ENCODE peak calls at places on chromosome X, in six cellular contexts. One of them, this sample, is unnamed.
A peak's percentile ranks its signal among the peaks of the same experiment; 100 is the strongest.

GRCh38 chrX:2774057-2774456 is 22.2 kb downstream of the XG start:
- DNase-seq in tibial nerve: no peak
- DNase-seq in breast epithelium: no peak
- DNase-seq in IMR-90: no peak
- DNase-seq in transverse colon: no peak
- DNase-seq in stomach: no peak
- DNase-seq in this sample: no peak

GRCh38 chrX:140733766-140734342 is 24.3 kb downstream of the LINC00632 start:
- DNase-seq in tibial nerve: no peak
- DNase-seq in breast epithelium: no peak
- DNase-seq in IMR-90: peak; percentile 57
- DNase-seq in transverse colon: no peak
- DNase-seq in stomach: no peak
- DNase-seq in this sample: no peak

GRCh38 chrX:74382613-74383012 is 38.7 kb upstream of the SLC16A2 start:
- DNase-seq in tibial nerve: peak; percentile 53
- DNase-seq in breast epithelium: peak; percentile 51
- DNase-seq in IMR-90: peak; percentile 66
- DNase-seq in transverse colon: peak; percentile 70
- DNase-seq in stomach: peak; percentile 74
- DNase-seq in this sample: peak; percentile 45

GRCh38 chrX:1389181-1389992 is 2.5 kb downstream of the SLC25A6 start:
- DNase-seq in tibial nerve: no peak
- DNase-seq in breast epithelium: peak; percentile 50
- DNase-seq in IMR-90: no peak
- DNase-seq in transverse colon: no peak
- DNase-seq in stomach: peak; percentile 24
- DNase-seq in this sample: peak; percentile 17

GRCh38 chrX:44915361-44915868 is 42.4 kb downstream of the KDM6A start:
- DNase-seq in tibial nerve: no peak
- DNase-seq in breast epithelium: no peak
- DNase-seq in IMR-90: peak; percentile 20
- DNase-seq in transverse colon: no peak
- DNase-seq in stomach: no peak
- DNase-seq in this sample: no peak

GRCh38 chrX:107272431-107272921 is 66.1 kb downstream of the DNAAF6 start:
- DNase-seq in tibial nerve: no peak
- DNase-seq in breast epithelium: no peak
- DNase-seq in IMR-90: no peak
- DNase-seq in transverse colon: no peak
- DNase-seq in stomach: no peak
- DNase-seq in this sample: no peak

GRCh38 chrX:7085879-7086278 is 61.6 kb upstream of the STS start:
- DNase-seq in tibial nerve: no peak
- DNase-seq in breast epithelium: no peak
- DNase-seq in IMR-90: no peak
- DNase-seq in transverse colon: no peak
- DNase-seq in stomach: no peak
- DNase-seq in this sample: no peak

GRCh38 chrX:21166302-21166982 is 207.8 kb upstream of the CNKSR2 start:
- DNase-seq in tibial nerve: no peak
- DNase-seq in breast epithelium: no peak
- DNase-seq in IMR-90: peak; percentile 25
- DNase-seq in transverse colon: no peak
- DNase-seq in stomach: no peak
- DNase-seq in this sample: no peak

GRCh38 chrX:70755850-70756249 is 152.7 kb downstream of the TEX11 start:
- DNase-seq in tibial nerve: no peak
- DNase-seq in breast epithelium: no peak
- DNase-seq in IMR-90: no peak
- DNase-seq in transverse colon: no peak
- DNase-seq in stomach: no peak
- DNase-seq in this sample: no peak

GRCh38 chrX:72714471-72714916 is 388 bp upstream of the PHKA1 start:
- DNase-seq in tibial nerve: peak; percentile 33
- DNase-seq in breast epithelium: peak; percentile 52
- DNase-seq in IMR-90: peak; percentile 62
- DNase-seq in transverse colon: peak; percentile 54
- DNase-seq in stomach: peak; percentile 68
- DNase-seq in this sample: peak; percentile 90

GRCh38 chrX:95071621-95072020 is 1397.6 kb downstream of the FAM133A start:
- DNase-seq in tibial nerve: no peak
- DNase-seq in breast epithelium: no peak
- DNase-seq in IMR-90: peak; percentile 2
- DNase-seq in transverse colon: no peak
- DNase-seq in stomach: no peak
- DNase-seq in this sample: no peak

GRCh38 chrX:42797646-42798045 is 19.7 kb upstream of the PPP1R2C start:
- DNase-seq in tibial nerve: no peak
- DNase-seq in breast epithelium: no peak
- DNase-seq in IMR-90: no peak
- DNase-seq in transverse colon: no peak
- DNase-seq in stomach: no peak
- DNase-seq in this sample: no peak

GRCh38 chrX:3697220-3697684 is 16.2 kb downstream of the PRKX start:
- DNase-seq in tibial nerve: no peak
- DNase-seq in breast epithelium: no peak
- DNase-seq in IMR-90: no peak
- DNase-seq in transverse colon: no peak
- DNase-seq in stomach: no peak
- DNase-seq in this sample: no peak

GRCh38 chrX:6210230-6210629 is 18.4 kb downstream of the NLGN4X start:
- DNase-seq in tibial nerve: no peak
- DNase-seq in breast epithelium: no peak
- DNase-seq in IMR-90: no peak
- DNase-seq in transverse colon: no peak
- DNase-seq in stomach: no peak
- DNase-seq in this sample: no peak

GRCh38 chrX:34401411-34401810 is 255.7 kb downstream of the TMEM47 start:
- DNase-seq in tibial nerve: no peak
- DNase-seq in breast epithelium: no peak
- DNase-seq in IMR-90: no peak
- DNase-seq in transverse colon: no peak
- DNase-seq in stomach: no peak
- DNase-seq in this sample: no peak

GRCh38 chrX:22748093-22748999 is 251.4 kb upstream of the DDX53 start:
- DNase-seq in tibial nerve: no peak
- DNase-seq in breast epithelium: no peak
- DNase-seq in IMR-90: peak; percentile 47
- DNase-seq in transverse colon: peak; percentile 35
- DNase-seq in stomach: peak; percentile 42
- DNase-seq in this sample: peak; percentile 11

GRCh38 chrX:50852524-50852923 is 38.5 kb upstream of the SHROOM4 start:
- DNase-seq in tibial nerve: no peak
- DNase-seq in breast epithelium: no peak
- DNase-seq in IMR-90: no peak
- DNase-seq in transverse colon: no peak
- DNase-seq in stomach: no peak
- DNase-seq in this sample: no peak

GRCh38 chrX:155755706-155756337 is 125.3 kb upstream of the VAMP7 start:
- DNase-seq in tibial nerve: no peak
- DNase-seq in breast epithelium: no peak
- DNase-seq in IMR-90: no peak
- DNase-seq in transverse colon: no peak
- DNase-seq in stomach: no peak
- DNase-seq in this sample: peak; percentile 26

GRCh38 chrX:111615227-111615626 is 65.7 kb upstream of the ALG13 start:
- DNase-seq in tibial nerve: no peak
- DNase-seq in breast epithelium: no peak
- DNase-seq in IMR-90: no peak
- DNase-seq in transverse colon: no peak
- DNase-seq in stomach: no peak
- DNase-seq in this sample: no peak

GRCh38 chrX:97531824-97532223 is 648.1 kb downstream of the RPA4 start:
- DNase-seq in tibial nerve: no peak
- DNase-seq in breast epithelium: no peak
- DNase-seq in IMR-90: no peak
- DNase-seq in transverse colon: no peak
- DNase-seq in stomach: no peak
- DNase-seq in this sample: no peak

GRCh38 chrX:49199906-49200771 is at the start of gene SYP:
- DNase-seq in tibial nerve: peak; percentile 73
- DNase-seq in breast epithelium: peak; percentile 88
- DNase-seq in IMR-90: peak; percentile 82
- DNase-seq in transverse colon: peak; percentile 91
- DNase-seq in stomach: peak; percentile 91
- DNase-seq in this sample: peak; percentile 82
- H3K27ac ChIP-seq in tibial nerve: no peak within 1 kb of the TSS
- H3K27ac ChIP-seq in breast epithelium: peak within 1 kb of the TSS; percentile 64
- H3K27ac ChIP-seq in IMR-90: no peak within 1 kb of the TSS
- H3K27ac ChIP-seq in transverse colon: peak within 1 kb of the TSS; percentile 67
- H3K27ac ChIP-seq in stomach: no peak within 1 kb of the TSS
- H3K27ac ChIP-seq in this sample: peak within 1 kb of the TSS; percentile 44

DNA sequence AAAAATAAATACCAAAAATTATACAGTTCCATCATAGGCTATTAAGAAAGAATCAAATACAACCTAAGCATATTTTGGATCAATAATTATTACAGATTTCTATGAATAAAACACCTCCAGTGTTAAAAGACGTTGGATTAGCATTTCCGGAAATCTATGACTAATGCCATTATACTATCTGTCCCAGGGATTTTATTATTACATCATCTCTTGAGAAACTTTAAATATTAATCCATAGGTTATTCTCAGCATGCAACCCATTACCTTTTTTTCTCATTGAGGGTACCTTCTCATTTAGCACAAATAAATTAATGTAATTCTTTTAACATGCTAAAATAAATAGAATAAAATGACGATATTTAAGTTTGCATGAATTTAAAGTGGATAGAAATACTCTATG is 44.6 kb downstream of the CXorf58 start:
- DNase-seq in tibial nerve: no peak
- DNase-seq in breast epithelium: no peak
- DNase-seq in IMR-90: no peak
- DNase-seq in transverse colon: no peak
- DNase-seq in stomach: no peak
- DNase-seq in this sample: no peak
- TF ChIP-seq POLR2A in tibial nerve: no peak
- TF ChIP-seq POLR2A in breast epithelium: no peak
- TF ChIP-seq POLR2A in IMR-90: no peak
- TF ChIP-seq POLR2A in transverse colon: no peak
- TF ChIP-seq POLR2A in stomach: no peak
- TF ChIP-seq POLR2A in this sample: no peak

GRCh38 chrX:150086371-150086770 is 148.1 kb upstream of the EOLA2 start:
- DNase-seq in tibial nerve: no peak
- DNase-seq in breast epithelium: no peak
- DNase-seq in IMR-90: no peak
- DNase-seq in transverse colon: no peak
- DNase-seq in stomach: no peak
- DNase-seq in this sample: no peak
- H3K27ac ChIP-seq in tibial nerve: no peak overlapping the region
- H3K27ac ChIP-seq in breast epithelium: no peak overlapping the region
- H3K27ac ChIP-seq in IMR-90: peak overlapping the region; percentile 50
- H3K27ac ChIP-seq in transverse colon: no peak overlapping the region
- H3K27ac ChIP-seq in stomach: no peak overlapping the region
- H3K27ac ChIP-seq in this sample: no peak overlapping the region

GRCh38 chrX:112841114-112841819 is 636 bp upstream of the AMOT start:
- DNase-seq in tibial nerve: peak; percentile 61
- DNase-seq in breast epithelium: peak; percentile 65
- DNase-seq in IMR-90: peak; percentile 87
- DNase-seq in transverse colon: peak; percentile 88
- DNase-seq in stomach: peak; percentile 83
- DNase-seq in this sample: peak; percentile 83

GRCh38 chrX:112837531-112837930 is 3.1 kb downstream of the AMOT start:
- DNase-seq in tibial nerve: no peak
- DNase-seq in breast epithelium: no peak
- DNase-seq in IMR-90: no peak
- DNase-seq in transverse colon: no peak
- DNase-seq in stomach: no peak
- DNase-seq in this sample: no peak

GRCh38 chrX:112841820-112842157 is 1.2 kb upstream of the AMOT start:
- DNase-seq in tibial nerve: no peak
- DNase-seq in breast epithelium: no peak
- DNase-seq in IMR-90: no peak
- DNase-seq in transverse colon: no peak
- DNase-seq in stomach: no peak
- DNase-seq in this sample: no peak

GRCh38 chrX:112839856-112840255 is 775 bp downstream of the AMOT start:
- DNase-seq in tibial nerve: no peak
- DNase-seq in breast epithelium: no peak
- DNase-seq in IMR-90: no peak
- DNase-seq in transverse colon: no peak
- DNase-seq in stomach: no peak
- DNase-seq in this sample: no peak

GRCh38 chrX:112840382-112841113 is at the start of gene AMOT:
- DNase-seq in tibial nerve: peak; percentile 54
- DNase-seq in breast epithelium: peak; percentile 68
- DNase-seq in IMR-90: peak; percentile 60
- DNase-seq in transverse colon: peak; percentile 82
- DNase-seq in stomach: peak; percentile 71
- DNase-seq in this sample: peak; percentile 69
- TF ChIP-seq POLR2A in tibial nerve: peak; percentile 45
- TF ChIP-seq POLR2A in breast epithelium: no peak
- TF ChIP-seq POLR2A in IMR-90: no peak
- TF ChIP-seq POLR2A in transverse colon: no peak
- TF ChIP-seq POLR2A in stomach: no peak
- TF ChIP-seq POLR2A in this sample: peak; percentile 56

GRCh38 chrX:40155617-40156471 is 58.1 kb upstream of the BCOR start:
- DNase-seq in tibial nerve: no peak
- DNase-seq in breast epithelium: no peak
- DNase-seq in IMR-90: no peak
- DNase-seq in transverse colon: no peak
- DNase-seq in stomach: no peak
- DNase-seq in this sample: no peak
- H3K27ac ChIP-seq in tibial nerve: no peak overlapping the region
- H3K27ac ChIP-seq in breast epithelium: peak overlapping the region; percentile 67
- H3K27ac ChIP-seq in IMR-90: no peak overlapping the region
- H3K27ac ChIP-seq in transverse colon: peak overlapping the region; percentile 80
- H3K27ac ChIP-seq in stomach: peak overlapping the region; percentile 37
- H3K27ac ChIP-seq in this sample: peak overlapping the region; percentile 86

GRCh38 chrX:38807873-38808272 is 6.6 kb downstream of the MID1IP1 start:
- DNase-seq in tibial nerve: no peak
- DNase-seq in breast epithelium: no peak
- DNase-seq in IMR-90: no peak
- DNase-seq in transverse colon: no peak
- DNase-seq in stomach: no peak
- DNase-seq in this sample: no peak

GRCh38 chrX:38804481-38805293 is 3.4 kb downstream of the MID1IP1 start:
- DNase-seq in tibial nerve: no peak
- DNase-seq in breast epithelium: peak; percentile 49
- DNase-seq in IMR-90: no peak
- DNase-seq in transverse colon: peak; percentile 23
- DNase-seq in stomach: peak; percentile 52
- DNase-seq in this sample: no peak

GRCh38 chrX:38805294-38806053 is 4.2 kb downstream of the MID1IP1 start:
- DNase-seq in tibial nerve: peak; percentile 44
- DNase-seq in breast epithelium: peak; percentile 63
- DNase-seq in IMR-90: peak; percentile 75
- DNase-seq in transverse colon: peak; percentile 71
- DNase-seq in stomach: peak; percentile 74
- DNase-seq in this sample: peak; percentile 75

GRCh38 chrX:38806054-38806389 is 4.8 kb downstream of the MID1IP1 start:
- DNase-seq in tibial nerve: no peak
- DNase-seq in breast epithelium: no peak
- DNase-seq in IMR-90: no peak
- DNase-seq in transverse colon: no peak
- DNase-seq in stomach: no peak
- DNase-seq in this sample: no peak

GRCh38 chrX:38806875-38807601 is 5.8 kb downstream of the MID1IP1 start:
- DNase-seq in tibial nerve: no peak
- DNase-seq in breast epithelium: no peak
- DNase-seq in IMR-90: no peak
- DNase-seq in transverse colon: no peak
- DNase-seq in stomach: no peak
- DNase-seq in this sample: no peak
- TF ChIP-seq POLR2A in tibial nerve: no peak
- TF ChIP-seq POLR2A in breast epithelium: no peak
- TF ChIP-seq POLR2A in IMR-90: no peak
- TF ChIP-seq POLR2A in transverse colon: no peak
- TF ChIP-seq POLR2A in stomach: no peak
- TF ChIP-seq POLR2A in this sample: no peak

GRCh38 chrX:101223226-101223625 is 3.6 kb downstream of the DRP2 start:
- DNase-seq in tibial nerve: no peak
- DNase-seq in breast epithelium: no peak
- DNase-seq in IMR-90: no peak
- DNase-seq in transverse colon: no peak
- DNase-seq in stomach: no peak
- DNase-seq in this sample: no peak
- H3K27ac ChIP-seq in tibial nerve: no peak overlapping the region
- H3K27ac ChIP-seq in breast epithelium: no peak overlapping the region
- H3K27ac ChIP-seq in IMR-90: no peak overlapping the region
- H3K27ac ChIP-seq in transverse colon: no peak overlapping the region
- H3K27ac ChIP-seq in stomach: no peak overlapping the region
- H3K27ac ChIP-seq in this sample: no peak overlapping the region

This sample was measured in gastrocnemius medialis.